ENCODE peak calls at places on chromosomes 11 and 22, in eight cellular contexts. X is GM04504, V is K562, I is foreskin fibroblast, P is cardiac fibroblast, W is T-helper 2 cell, H is astrocyte of the cerebellum, K is cardiac septum. L is an unnamed sample.

GRCh38 chr11:57496109-57496820 is 19.2 kb downstream of the SLC43A1 start:
- DNase-seq in K (no peak), P (no peak), I (no peak), W (no peak), H (no peak), X (no peak), V (no peak), L (no peak)

GRCh38 chr11:66981976-66982578 is 7.0 kb downstream of the C11orf86 start:
- DNase-seq in P (peak), K (peak), H (peak), X (peak), I (peak), V (peak), W (no peak), L (no peak)

GRCh38 chr11:62677160-62677559 is 1.7 kb downstream of the UBXN1 start:
- DNase-seq in W (no peak), P (no peak), H (no peak), V (no peak), X (no peak), K (no peak), I (no peak), L (no peak)

GRCh38 chr11:72519220-72519881 is 85.0 kb upstream of the CLPB start:
- DNase-seq in P (no peak), X (no peak), K (no peak), V (no peak), H (no peak), W (no peak), I (peak), L (no peak)

GRCh38 chr22:48279465-48279765 is 1517.0 kb downstream of the TBC1D22A start:
- DNase-seq in V (no peak), X (no peak), I (no peak), H (no peak), W (no peak), K (no peak), P (no peak), L (no peak)

GRCh38 chr11:65305501-65306268 is 9.0 kb upstream of the CDC42EP2 start:
- DNase-seq in V (no peak), W (no peak), I (peak), P (peak), K (no peak), H (no peak), X (no peak), L (no peak)

GRCh38 chr11:94658386-94658785 is 91.2 kb downstream of the PIWIL4 start:
- DNase-seq in K (no peak), P (no peak), I (no peak), V (no peak), W (no peak), H (no peak), X (no peak), L (no peak)

GRCh38 chr22:49929553-49929979 is 11.1 kb downstream of the CRELD2 start:
- DNase-seq in W (peak), K (peak), H (no peak), I (peak), P (peak), X (no peak), V (peak), L (peak)

GRCh38 chr11:11622772-11623531 is 1.1 kb upstream of the GALNT18 start:
- DNase-seq in I (no peak), K (no peak), V (no peak), H (no peak), W (no peak), X (no peak), P (no peak), L (no peak)

GRCh38 chr11:122778148-122778547 is 60.2 kb upstream of the CRTAM start:
- DNase-seq in I (no peak), W (no peak), K (no peak), H (no peak), V (no peak), P (no peak), X (no peak), L (no peak)

GRCh38 chr22:31378123-31378522 is 21.3 kb upstream of the DRG1 start:
- DNase-seq in K (no peak), X (no peak), H (no peak), P (peak), I (peak), V (no peak), W (no peak), L (no peak)

GRCh38 chr11:75264356-75264755 is 23.8 kb downstream of the TPBGL start:
- DNase-seq in H (no peak), X (no peak), I (no peak), P (no peak), K (no peak), V (no peak), W (no peak), L (no peak)

GRCh38 chr11:133982151-133982550 is 25.4 kb upstream of the IGSF9B start:
- DNase-seq in X (no peak), H (no peak), P (no peak), V (no peak), W (no peak), I (no peak), K (no peak), L (no peak)

GRCh38 chr11:120819003-120819402 is 204.9 kb upstream of the TBCEL start:
- DNase-seq in K (no peak), V (no peak), W (no peak), H (no peak), X (no peak), P (no peak), I (no peak), L (no peak)

GRCh38 chr11:15258433-15259350 is 144.0 kb downstream of the INSC start:
- DNase-seq in K (no peak), H (peak), W (no peak), X (peak), I (peak), P (peak), V (no peak), L (peak)

GRCh38 chr22:44901301-44901700 is 108.5 kb downstream of the PHF21B start:
- DNase-seq in V (no peak), I (peak), H (no peak), X (no peak), P (peak), W (no peak), K (no peak), L (no peak)

GRCh38 chr11:68373810-68374501 is 61.6 kb downstream of the LRP5 start:
- DNase-seq in W (no peak), K (no peak), P (peak), I (peak), H (no peak), V (no peak), X (no peak), L (no peak)

GRCh38 chr11:102780491-102780918 is at the start of gene MMP10:
- DNase-seq in V (no peak), I (peak), W (no peak), K (no peak), H (peak), P (peak), X (peak), L (peak)

GRCh38 chr22:20130319-20130718 is 1.3 kb upstream of the ZDHHC8 start:
- DNase-seq in H (no peak), W (no peak), K (no peak), P (no peak), V (no peak), I (no peak), X (no peak), L (no peak)

GRCh38 chr11:68430801-68431200 is 29.8 kb upstream of the PPP6R3 start:
- DNase-seq in P (no peak), X (no peak), H (no peak), V (no peak), W (no peak), I (no peak), K (no peak), L (no peak)

GRCh38 chr22:37244114-37244921 is at the start of gene RAC2:
- DNase-seq in P (peak), X (no peak), W (peak), H (no peak), V (peak), K (peak), I (peak), L (no peak)

GRCh38 chr22:50731811-50732624 is 6.0 kb upstream of the ACR start:
- DNase-seq in X (no peak), H (no peak), W (peak), V (peak), P (peak), K (peak), I (peak), L (peak)

GRCh38 chr11:68677432-68677831 is 6.9 kb upstream of the GAL start:
- DNase-seq in W (no peak), P (peak), X (peak), V (peak), I (peak), K (peak), H (peak), L (no peak)

GRCh38 chr11:120186799-120187591 is 23.8 kb upstream of the OAF start:
- DNase-seq in W (no peak), H (no peak), P (peak), V (no peak), I (peak), K (peak), X (no peak), L (no peak)

GRCh38 chr11:68652683-68653156 is 31.6 kb upstream of the GAL start:
- DNase-seq in V (no peak), K (peak), P (no peak), W (no peak), X (no peak), H (no peak), I (no peak), L (no peak)

L was measured in HEK293T.